ENCODE peak calls at places on chromosomes 13 and 19, in ten cellular contexts. Q is T1000; C is body of pancreas; I is NCI-H2171 treated with DMSO at 0.1 percent for 48 hours; H is adipocyte; X is cerebellar nuclear complex; B is WTC11; L is epithelial cell of prostate; A is activated CD4-positive, alpha-beta T cell treated with anti-CD3 and anti-CD28 coated beads, Interleukin-2, amount 50 U/mL, for 1 hour; W is stimulated activated CD4-positive, alpha-beta T cell treated with anti-CD3 and anti-CD28 coated beads, Interleukin-15, amount 100 ng/mL, for 24 hours. N is an unnamed sample.

GRCh38 chr13:40377783-40378182 is 288.7 kb downstream of the FOXO1 start:
- DNase-seq in Q (no peak), C (no peak), I (no peak), H (no peak), X (no peak), B (no peak), L (no peak), A (no peak), W (peak; percentile 67), N (peak; percentile 48)

GRCh38 chr13:79307866-79308298 is 98.2 kb downstream of the RBM26 start:
- DNase-seq in Q (no peak), C (no peak), I (no peak), H (peak; percentile 19), X (no peak), B (no peak), L (peak; percentile 3), A (no peak), W (no peak), N (peak; percentile 24)

GRCh38 chr19:2822846-2823245 is 3.2 kb downstream of the ZNF554 start:
- DNase-seq in Q (no peak), C (no peak), I (no peak), H (no peak), X (no peak), B (no peak), L (no peak), A (no peak), W (no peak), N (no peak)

GRCh38 chr19:46489445-46490272 is 6.0 kb downstream of the PNMA8B start:
- DNase-seq in Q (no peak), C (peak; percentile 38), I (no peak), H (peak; percentile 64), X (no peak), B (peak; percentile 55), L (no peak), A (no peak), W (peak; percentile 35), N (peak; percentile 70)

GRCh38 chr13:44052843-44053607 is 173.3 kb downstream of the LACC1 start:
- DNase-seq in Q (no peak), C (peak; percentile 26), I (no peak), H (peak; percentile 90), X (no peak), B (peak; percentile 29), L (no peak), A (no peak), W (no peak), N (peak; percentile 71)

GRCh38 chr13:99313473-99313872 is 6.3 kb upstream of the GPR183 start:
- DNase-seq in Q (no peak), C (no peak), I (no peak), H (peak; percentile 17), X (no peak), B (no peak), L (no peak), A (no peak), W (no peak), N (no peak)

GRCh38 chr19:45558399-45558878 is 26.2 kb downstream of the OPA3 start:
- DNase-seq in Q (no peak), C (peak; percentile 55), I (peak; percentile 8), H (peak; percentile 57), X (no peak), B (peak; percentile 78), L (no peak), A (peak; percentile 66), W (peak; percentile 69), N (no peak)

GRCh38 chr13:113882266-113882627 is 18.4 kb upstream of the GAS6 start:
- DNase-seq in Q (no peak), C (peak; percentile 43), I (no peak), H (no peak), X (no peak), B (no peak), L (no peak), A (no peak), W (no peak), N (no peak)

GRCh38 chr13:53622431-53622830 is 593.8 kb downstream of the OLFM4 start:
- DNase-seq in Q (no peak), C (no peak), I (no peak), H (no peak), X (no peak), B (no peak), L (no peak), A (no peak), W (no peak), N (no peak)

GRCh38 chr13:79228972-79229371 is 177.1 kb downstream of the RBM26 start:
- DNase-seq in Q (no peak), C (no peak), I (no peak), H (no peak), X (no peak), B (no peak), L (peak; percentile 27), A (no peak), W (no peak), N (no peak)

GRCh38 chr13:24605923-24606372 is 74.3 kb upstream of the ATP12A start:
- DNase-seq in Q (no peak), C (no peak), I (no peak), H (peak; percentile 54), X (no peak), B (no peak), L (no peak), A (no peak), W (no peak), N (peak; percentile 29)

GRCh38 chr13:44758595-44759221 is 182.6 kb upstream of the TSC22D1 start:
- DNase-seq in Q (no peak), C (peak; percentile 47), I (no peak), H (peak; percentile 75), X (no peak), B (no peak), L (peak; percentile 94), A (no peak), W (peak; percentile 41), N (peak; percentile 81)

GRCh38 chr19:55443824-55444719 is 972 bp upstream of the SHISA7 start:
- DNase-seq in Q (no peak), C (no peak), I (no peak), H (no peak), X (no peak), B (no peak), L (no peak), A (no peak), W (no peak), N (no peak)

GRCh38 chr19:46022061-46022430 is 807 bp downstream of the PGLYRP1 start:
- DNase-seq in Q (no peak), C (no peak), I (no peak), H (no peak), X (no peak), B (no peak), L (no peak), A (no peak), W (no peak), N (no peak)

GRCh38 chr19:54186934-54187381 is 2.4 kb downstream of the MBOAT7 start:
- DNase-seq in Q (no peak), C (peak; percentile 87), I (no peak), H (no peak), X (no peak), B (no peak), L (no peak), A (no peak), W (no peak), N (no peak)

N was measured in foreskin fibroblast.